ENCODE peak calls at places on chromosomes 4 and X, in five cellular contexts. H, V, U, Y and Q are unnamed samples.

GRCh38 chrX:150446151-150446550 is 83.0 kb downstream of the MAMLD1 start:
- DNase-seq in Y (no peak), U (peak; percentile 69), V (no peak), H (no peak), Q (peak; percentile 4)

GRCh38 chrX:125846251-125846650 is 319.8 kb downstream of the DCAF12L2 start:
- DNase-seq in U (no peak), Y (no peak), V (no peak), H (no peak), Q (no peak)

GRCh38 chr4:88866862-88867550 is 169.4 kb upstream of the NAP1L5 start:
- DNase-seq in V (no peak), U (peak; percentile 83), Y (no peak), H (no peak), Q (no peak)

GRCh38 chr4:123116412-123116811 is 194.0 kb upstream of the NUDT6 start:
- DNase-seq in Y (no peak), V (no peak), U (peak; percentile 59), H (no peak), Q (no peak)

GRCh38 chrX:68059469-68059868 is 373.8 kb downstream of the OPHN1 start:
- DNase-seq in U (no peak), V (no peak), H (no peak), Y (no peak), Q (no peak)

GRCh38 chr4:76752911-76753494 is 144.9 kb downstream of the SOWAHB start:
- DNase-seq in U (peak; percentile 85), H (no peak), Y (peak; percentile 64), V (peak; percentile 29), Q (no peak)

GRCh38 chr4:45350438-45350837 is 624.1 kb upstream of the GNPDA2 start:
- DNase-seq in V (no peak), U (no peak), Y (no peak), H (peak; percentile 12), Q (peak; percentile 22)

GRCh38 chr4:153151535-153152452 is 52.4 kb upstream of the TRIM2 start:
- DNase-seq in Y (no peak), H (no peak), U (peak; percentile 13), V (peak; percentile 25), Q (peak; percentile 71)

GRCh38 chrX:103999234-103999633 is 14.3 kb downstream of the H2BW1 start:
- DNase-seq in Y (no peak), U (no peak), V (no peak), H (no peak), Q (no peak)

GRCh38 chrX:9573282-9574106 is 108.6 kb downstream of the TBL1X start:
- DNase-seq in U (no peak), V (no peak), H (no peak), Y (no peak), Q (no peak)

GRCh38 chr4:24395937-24396336 is 188.4 kb downstream of the DHX15 start:
- DNase-seq in Y (no peak), V (no peak), U (no peak), H (no peak), Q (no peak)

GRCh38 chr4:5883916-5884315 is 9.0 kb downstream of the CRMP1 start:
- DNase-seq in H (no peak), V (no peak), U (no peak), Y (no peak), Q (no peak)

GRCh38 chr4:109990307-109991257 is 77.9 kb downstream of the EGF start:
- DNase-seq in V (no peak), H (peak; percentile 87), U (no peak), Y (no peak), Q (peak; percentile 60)

GRCh38 chr4:62250100-62250499 is 1050.0 kb downstream of the ADGRL3 start:
- DNase-seq in H (no peak), Y (no peak), U (no peak), V (no peak), Q (no peak)

GRCh38 chr4:12486995-12487394 is 997.1 kb downstream of the RAB28 start:
- DNase-seq in V (no peak), Y (no peak), U (no peak), H (no peak), Q (no peak)

GRCh38 chr4:148542922-148543623 is 100.9 kb upstream of the NR3C2 start:
- DNase-seq in V (no peak), H (no peak), U (peak; percentile 3), Y (no peak), Q (no peak)

GRCh38 chr4:3827616-3828492 is 61.7 kb downstream of the ADRA2C start:
- DNase-seq in V (peak; percentile 21), Y (no peak), U (no peak), H (no peak), Q (no peak)

GRCh38 chr4:82758701-82759685 is 39.6 kb downstream of the SCD5 start:
- DNase-seq in H (no peak), V (no peak), Y (no peak), U (no peak), Q (no peak)

GRCh38 chr4:8906668-8906970 is 35.0 kb upstream of the HMX1 start:
- DNase-seq in Y (no peak), V (no peak), H (no peak), U (no peak), Q (no peak)

GRCh38 chr4:22129454-22130075 is 181.0 kb upstream of the KCNIP4 start:
- DNase-seq in H (no peak), V (peak; percentile 34), Y (peak; percentile 7), U (no peak), Q (peak; percentile 52)

GRCh38 chr4:77820836-77821561 is 1.8 kb upstream of the CNOT6L start:
- DNase-seq in H (no peak), U (peak; percentile 14), V (no peak), Y (no peak), Q (peak; percentile 45)

GRCh38 chr4:84499065-84499982 is at the start of gene NKX6-1:
- DNase-seq in Y (peak; percentile 87), H (no peak), V (peak; percentile 78), U (peak; percentile 53), Q (no peak)

GRCh38 chr4:48756689-48757220 is 23.3 kb downstream of the FRYL start:
- DNase-seq in V (no peak), H (no peak), Y (no peak), U (no peak), Q (no peak)

GRCh38 chr4:82718067-82718935 is 80.3 kb downstream of the SCD5 start:
- DNase-seq in H (no peak), U (no peak), Y (no peak), V (no peak), Q (no peak)

GRCh38 chrX:108072746-108073145 is 18.6 kb downstream of the PSMD10 start:
- DNase-seq in Y (no peak), U (peak; percentile 4), V (no peak), H (no peak), Q (no peak)

GRCh38 chr4:83964996-83965541 is 429.2 kb downstream of the GPAT3 start:
- DNase-seq in U (no peak), H (no peak), V (peak; percentile 18), Y (no peak), Q (peak; percentile 20)

GRCh38 chr4:15084780-15085179 is 82.5 kb downstream of the CPEB2 start:
- DNase-seq in Y (no peak), H (no peak), V (no peak), U (no peak), Q (no peak)

GRCh38 chrX:13254870-13255269 is 65.0 kb downstream of the ATXN3L start:
- DNase-seq in H (no peak), Y (no peak), V (no peak), U (no peak), Q (peak; percentile 28)

GRCh38 chrX:15911729-15912550 is 57.3 kb upstream of the AP1S2 start:
- DNase-seq in V (peak; percentile 1), H (no peak), U (no peak), Y (no peak), Q (peak; percentile 95)

GRCh38 chr4:121951570-121952110 is at the start of gene TRPC3:
- DNase-seq in U (peak; percentile 6), V (no peak), H (no peak), Y (no peak), Q (peak; percentile 18)

GRCh38 chr4:1476140-1476513 is 69.9 kb upstream of the NKX1-1 start:
- DNase-seq in U (no peak), H (no peak), V (no peak), Y (no peak), Q (no peak)

GRCh38 chr4:1477045-1477905 is 71.0 kb upstream of the NKX1-1 start:
- DNase-seq in Y (no peak), U (no peak), H (no peak), V (no peak), Q (no peak)

GRCh38 chr4:1480720-1481119 is 74.5 kb upstream of the NKX1-1 start:
- DNase-seq in H (no peak), V (no peak), Y (no peak), U (no peak), Q (no peak)

GRCh38 chr4:1479454-1479853 is 73.2 kb upstream of the NKX1-1 start:
- DNase-seq in V (no peak), H (no peak), Y (no peak), U (no peak), Q (no peak)

DNA sequence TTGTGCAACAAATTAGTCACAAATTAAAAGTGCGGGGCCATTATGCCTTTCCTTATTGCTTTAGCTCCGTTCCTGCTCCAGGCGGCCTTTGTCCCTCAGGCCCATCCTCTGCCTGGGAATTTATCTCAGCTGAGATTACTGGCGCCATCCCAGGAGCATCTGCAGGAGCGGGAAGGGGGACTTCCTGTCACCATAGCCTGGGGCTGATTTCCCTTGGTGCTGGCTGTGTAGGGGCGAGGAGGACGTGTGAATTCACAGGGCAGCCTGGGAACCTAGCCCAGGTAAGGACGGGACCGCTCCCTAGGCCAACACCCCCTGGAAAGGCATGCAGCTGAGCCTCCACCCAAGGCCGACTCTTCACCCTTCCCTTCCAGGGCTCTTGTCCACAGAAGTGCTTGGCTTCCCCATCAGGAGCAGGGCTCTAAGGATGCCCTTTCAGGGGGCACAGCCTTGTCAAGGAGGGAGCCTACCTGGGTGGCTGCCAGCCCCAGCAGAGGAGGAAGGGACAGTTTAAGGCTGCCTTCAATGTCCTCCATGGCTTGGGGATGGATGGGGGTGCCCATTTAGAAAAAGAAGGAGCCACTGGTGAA is 72.6 kb upstream of the NKX1-1 start:
- DNase-seq in U (no peak), V (no peak), H (no peak), Y (no peak), Q (no peak)
- TF ChIP-seq POLR2A in U (no peak), V (no peak), H (no peak), Y (no peak), Q (no peak)

GRCh38 chr4:183375156-183375555 is 52.9 kb upstream of the CLDN24 start:
- DNase-seq in Y (no peak), V (no peak), U (no peak), H (no peak), Q (no peak)

GRCh38 chr4:183377491-183377890 is 55.3 kb upstream of the CLDN24 start:
- DNase-seq in V (no peak), Y (no peak), H (no peak), U (no peak), Q (no peak)

GRCh38 chr4:183380901-183381300 is 58.7 kb upstream of the CLDN24 start:
- DNase-seq in U (no peak), H (no peak), V (no peak), Y (no peak), Q (no peak)

GRCh38 chr4:183370786-183371185 is 48.6 kb upstream of the CLDN24 start:
- DNase-seq in Y (no peak), H (no peak), V (no peak), U (no peak), Q (no peak)

GRCh38 chr4:183376381-183376780 is 54.2 kb upstream of the CLDN24 start:
- DNase-seq in Y (no peak), U (no peak), V (no peak), H (no peak), Q (no peak)
- TF ChIP-seq MAX in Y (no peak), U (no peak), V (no peak), H (no peak), Q (no peak)

GRCh38 chrX:154383359-154384283 is 4.5 kb downstream of the EMD start:
- DNase-seq in U (no peak), H (no peak), V (no peak), Y (no peak), Q (no peak)
- TF ChIP-seq POLR2A in U (no peak), H (no peak), V (peak; percentile 6), Y (no peak), Q (no peak)

GRCh38 chr4:66572949-66573348 is 902.7 kb upstream of the EPHA5 start:
- DNase-seq in Y (no peak), V (peak; percentile 72), U (no peak), H (no peak), Q (no peak)
- TF ChIP-seq MAX in Y (no peak), V (no peak), U (no peak), H (no peak), Q (no peak)